ENCODE peak calls at places on chromosomes 13 and 19, in seven cellular contexts. One of them, this sample, is unnamed.

GRCh38 chr13:64158910-64159309 is 2743.3 kb upstream of the PCDH20 start:
- DNase-seq in osteoblast: no peak
- DNase-seq in esophagus muscularis mucosa: no peak
- DNase-seq in Calu3: no peak
- DNase-seq in upper lobe of left lung: no peak
- DNase-seq in HS-5: peak; percentile 6
- DNase-seq in left cardiac atrium: no peak
- DNase-seq in this sample: no peak

GRCh38 chr13:47117268-47117667 is 220.4 kb upstream of the HTR2A start:
- DNase-seq in esophagus muscularis mucosa: no peak
- DNase-seq in osteoblast: peak; percentile 59
- DNase-seq in Calu3: no peak
- DNase-seq in HS-5: peak; percentile 23
- DNase-seq in left cardiac atrium: no peak
- DNase-seq in upper lobe of left lung: no peak
- DNase-seq in this sample: no peak

GRCh38 chr19:35458821-35459391 is 10.8 kb downstream of the FFAR2 start:
- DNase-seq in osteoblast: no peak
- DNase-seq in left cardiac atrium: no peak
- DNase-seq in esophagus muscularis mucosa: no peak
- DNase-seq in upper lobe of left lung: no peak
- DNase-seq in HS-5: no peak
- DNase-seq in Calu3: peak; percentile 56
- DNase-seq in this sample: no peak

GRCh38 chr19:15014579-15014978 is 34.7 kb upstream of the CASP14 start:
- DNase-seq in left cardiac atrium: no peak
- DNase-seq in Calu3: no peak
- DNase-seq in upper lobe of left lung: no peak
- DNase-seq in esophagus muscularis mucosa: no peak
- DNase-seq in HS-5: no peak
- DNase-seq in osteoblast: no peak
- DNase-seq in this sample: no peak

GRCh38 chr13:79384022-79384610 is 21.9 kb downstream of the RBM26 start:
- DNase-seq in left cardiac atrium: no peak
- DNase-seq in osteoblast: no peak
- DNase-seq in HS-5: no peak
- DNase-seq in upper lobe of left lung: no peak
- DNase-seq in esophagus muscularis mucosa: no peak
- DNase-seq in Calu3: no peak
- DNase-seq in this sample: no peak

GRCh38 chr19:45179063-45179847 is 671 bp downstream of the BLOC1S3 start:
- DNase-seq in osteoblast: peak; percentile 91
- DNase-seq in upper lobe of left lung: peak; percentile 92
- DNase-seq in HS-5: no peak
- DNase-seq in esophagus muscularis mucosa: no peak
- DNase-seq in left cardiac atrium: peak; percentile 62
- DNase-seq in Calu3: peak; percentile 66
- DNase-seq in this sample: peak; percentile 81

GRCh38 chr13:35723820-35724219 is 247.3 kb upstream of the MAB21L1 start:
- DNase-seq in left cardiac atrium: peak; percentile 58
- DNase-seq in HS-5: peak; percentile 10
- DNase-seq in osteoblast: peak; percentile 30
- DNase-seq in esophagus muscularis mucosa: no peak
- DNase-seq in upper lobe of left lung: no peak
- DNase-seq in Calu3: no peak
- DNase-seq in this sample: no peak

GRCh38 chr19:11558881-11559828 is at the start of gene ELOF1:
- DNase-seq in upper lobe of left lung: peak; percentile 97
- DNase-seq in left cardiac atrium: peak; percentile 98
- DNase-seq in Calu3: peak; percentile 94
- DNase-seq in osteoblast: peak; percentile 99
- DNase-seq in HS-5: peak; percentile 97
- DNase-seq in esophagus muscularis mucosa: peak; percentile 98
- DNase-seq in this sample: peak; percentile 99

GRCh38 chr19:55383789-55384575 is at the start of gene TMEM238:
- DNase-seq in esophagus muscularis mucosa: no peak
- DNase-seq in HS-5: no peak
- DNase-seq in left cardiac atrium: peak; percentile 59
- DNase-seq in Calu3: peak; percentile 83
- DNase-seq in upper lobe of left lung: peak; percentile 94
- DNase-seq in osteoblast: peak; percentile 98
- DNase-seq in this sample: peak; percentile 90

GRCh38 chr13:40682449-40683240 is 16.2 kb upstream of the FOXO1 start:
- DNase-seq in esophagus muscularis mucosa: no peak
- DNase-seq in upper lobe of left lung: no peak
- DNase-seq in Calu3: no peak
- DNase-seq in osteoblast: no peak
- DNase-seq in left cardiac atrium: no peak
- DNase-seq in HS-5: no peak
- DNase-seq in this sample: no peak

GRCh38 chr13:65855276-65855675 is 1374.9 kb downstream of the PCDH9 start:
- DNase-seq in esophagus muscularis mucosa: no peak
- DNase-seq in HS-5: no peak
- DNase-seq in Calu3: no peak
- DNase-seq in left cardiac atrium: no peak
- DNase-seq in osteoblast: no peak
- DNase-seq in upper lobe of left lung: no peak
- DNase-seq in this sample: no peak

GRCh38 chr19:1685046-1685445 is 32.6 kb upstream of the TCF3 start:
- DNase-seq in HS-5: no peak
- DNase-seq in osteoblast: no peak
- DNase-seq in Calu3: no peak
- DNase-seq in esophagus muscularis mucosa: no peak
- DNase-seq in upper lobe of left lung: no peak
- DNase-seq in left cardiac atrium: no peak
- DNase-seq in this sample: no peak

GRCh38 chr13:112711528-112712265 is 21.9 kb downstream of the ATP11A start:
- DNase-seq in upper lobe of left lung: peak; percentile 73
- DNase-seq in left cardiac atrium: peak; percentile 91
- DNase-seq in osteoblast: peak; percentile 99
- DNase-seq in Calu3: peak; percentile 43
- DNase-seq in esophagus muscularis mucosa: peak; percentile 96
- DNase-seq in HS-5: peak; percentile 71
- DNase-seq in this sample: peak; percentile 86

GRCh38 chr13:39876258-39876657 is 220.8 kb downstream of the COG6 start:
- DNase-seq in upper lobe of left lung: no peak
- DNase-seq in Calu3: no peak
- DNase-seq in HS-5: peak; percentile 80
- DNase-seq in left cardiac atrium: no peak
- DNase-seq in osteoblast: peak; percentile 67
- DNase-seq in esophagus muscularis mucosa: no peak
- DNase-seq in this sample: no peak

GRCh38 chr13:110685305-110685704 is 20.6 kb downstream of the CARS2 start:
- DNase-seq in Calu3: no peak
- DNase-seq in esophagus muscularis mucosa: no peak
- DNase-seq in HS-5: no peak
- DNase-seq in left cardiac atrium: no peak
- DNase-seq in osteoblast: peak; percentile 58
- DNase-seq in upper lobe of left lung: no peak
- DNase-seq in this sample: no peak

GRCh38 chr19:19261350-19262189 is 11.5 kb downstream of the TM6SF2 start:
- DNase-seq in esophagus muscularis mucosa: no peak
- DNase-seq in Calu3: no peak
- DNase-seq in left cardiac atrium: no peak
- DNase-seq in osteoblast: peak; percentile 81
- DNase-seq in upper lobe of left lung: no peak
- DNase-seq in HS-5: no peak
- DNase-seq in this sample: no peak

GRCh38 chr19:29745253-29745652 is 30.2 kb upstream of the C19orf12 start:
- DNase-seq in HS-5: no peak
- DNase-seq in left cardiac atrium: no peak
- DNase-seq in esophagus muscularis mucosa: no peak
- DNase-seq in osteoblast: no peak
- DNase-seq in upper lobe of left lung: no peak
- DNase-seq in Calu3: peak; percentile 14
- DNase-seq in this sample: no peak

GRCh38 chr13:95343944-95344343 is 42.7 kb upstream of the ABCC4 start:
- DNase-seq in HS-5: no peak
- DNase-seq in esophagus muscularis mucosa: no peak
- DNase-seq in Calu3: no peak
- DNase-seq in upper lobe of left lung: no peak
- DNase-seq in left cardiac atrium: no peak
- DNase-seq in osteoblast: no peak
- DNase-seq in this sample: no peak

GRCh38 chr13:97257800-97258799 is 36.0 kb downstream of the MBNL2 start:
- DNase-seq in osteoblast: peak; percentile 86
- DNase-seq in HS-5: peak; percentile 55
- DNase-seq in Calu3: peak; percentile 54
- DNase-seq in left cardiac atrium: peak; percentile 75
- DNase-seq in upper lobe of left lung: no peak
- DNase-seq in esophagus muscularis mucosa: no peak
- DNase-seq in this sample: no peak

GRCh38 chr13:29196409-29197074 is 376.4 kb downstream of the MTUS2 start:
- DNase-seq in esophagus muscularis mucosa: no peak
- DNase-seq in osteoblast: no peak
- DNase-seq in HS-5: no peak
- DNase-seq in left cardiac atrium: no peak
- DNase-seq in upper lobe of left lung: no peak
- DNase-seq in Calu3: no peak
- DNase-seq in this sample: no peak

GRCh38 chr19:35710784-35711723 is 6.7 kb downstream of the ZBTB32 start:
- DNase-seq in upper lobe of left lung: no peak
- DNase-seq in left cardiac atrium: no peak
- DNase-seq in osteoblast: peak; percentile 75
- DNase-seq in Calu3: no peak
- DNase-seq in esophagus muscularis mucosa: no peak
- DNase-seq in HS-5: no peak
- DNase-seq in this sample: no peak

GRCh38 chr13:55307909-55308308 is 1832.8 kb upstream of the PRR20A start:
- DNase-seq in upper lobe of left lung: no peak
- DNase-seq in osteoblast: no peak
- DNase-seq in HS-5: no peak
- DNase-seq in esophagus muscularis mucosa: no peak
- DNase-seq in Calu3: no peak
- DNase-seq in left cardiac atrium: no peak
- DNase-seq in this sample: no peak

GRCh38 chr13:41356788-41357187 is 45.7 kb downstream of the NAA16 start:
- DNase-seq in esophagus muscularis mucosa: no peak
- DNase-seq in HS-5: no peak
- DNase-seq in Calu3: no peak
- DNase-seq in osteoblast: no peak
- DNase-seq in left cardiac atrium: no peak
- DNase-seq in upper lobe of left lung: no peak
- DNase-seq in this sample: no peak

GRCh38 chr13:114078501-114079451 is 53.6 kb downstream of the RASA3 start:
- DNase-seq in left cardiac atrium: peak; percentile 73
- DNase-seq in Calu3: no peak
- DNase-seq in HS-5: no peak
- DNase-seq in osteoblast: peak; percentile 99
- DNase-seq in upper lobe of left lung: peak; percentile 77
- DNase-seq in esophagus muscularis mucosa: no peak
- DNase-seq in this sample: peak; percentile 65

GRCh38 chr19:7672522-7672921 is 3.7 kb downstream of the RETN start:
- DNase-seq in osteoblast: peak; percentile 62
- DNase-seq in upper lobe of left lung: peak; percentile 23
- DNase-seq in HS-5: no peak
- DNase-seq in left cardiac atrium: no peak
- DNase-seq in esophagus muscularis mucosa: no peak
- DNase-seq in Calu3: no peak
- DNase-seq in this sample: no peak

GRCh38 chr13:46211116-46211515 is 612 bp upstream of the LRRC63 start:
- DNase-seq in HS-5: no peak
- DNase-seq in left cardiac atrium: no peak
- DNase-seq in esophagus muscularis mucosa: no peak
- DNase-seq in osteoblast: no peak
- DNase-seq in Calu3: no peak
- DNase-seq in upper lobe of left lung: no peak
- DNase-seq in this sample: no peak

GRCh38 chr13:113152894-113153809 is 5.3 kb upstream of the PROZ start:
- DNase-seq in esophagus muscularis mucosa: no peak
- DNase-seq in HS-5: peak; percentile 4
- DNase-seq in Calu3: peak; percentile 2
- DNase-seq in upper lobe of left lung: peak; percentile 89
- DNase-seq in left cardiac atrium: peak; percentile 63
- DNase-seq in osteoblast: peak; percentile 63
- DNase-seq in this sample: peak; percentile 74

GRCh38 chr19:49997709-49998108 is 27.5 kb downstream of the VRK3 start:
- DNase-seq in osteoblast: peak; percentile 71
- DNase-seq in left cardiac atrium: no peak
- DNase-seq in HS-5: no peak
- DNase-seq in esophagus muscularis mucosa: no peak
- DNase-seq in upper lobe of left lung: no peak
- DNase-seq in Calu3: peak; percentile 41
- DNase-seq in this sample: no peak

GRCh38 chr13:99218969-99219368 is 18.3 kb downstream of the UBAC2 start:
- DNase-seq in HS-5: no peak
- DNase-seq in osteoblast: no peak
- DNase-seq in upper lobe of left lung: no peak
- DNase-seq in Calu3: no peak
- DNase-seq in left cardiac atrium: no peak
- DNase-seq in esophagus muscularis mucosa: peak; percentile 34
- DNase-seq in this sample: no peak

GRCh38 chr13:72680353-72680752 is 47.1 kb downstream of the MZT1 start:
- DNase-seq in HS-5: no peak
- DNase-seq in upper lobe of left lung: no peak
- DNase-seq in osteoblast: no peak
- DNase-seq in Calu3: no peak
- DNase-seq in left cardiac atrium: no peak
- DNase-seq in esophagus muscularis mucosa: no peak
- DNase-seq in this sample: no peak

GRCh38 chr19:534088-534487 is 2.5 kb downstream of the CDC34 start:
- DNase-seq in esophagus muscularis mucosa: no peak
- DNase-seq in left cardiac atrium: no peak
- DNase-seq in upper lobe of left lung: peak; percentile 41
- DNase-seq in osteoblast: no peak
- DNase-seq in Calu3: no peak
- DNase-seq in HS-5: no peak
- DNase-seq in this sample: no peak

GRCh38 chr13:71055047-71055446 is 812.0 kb downstream of the DACH1 start:
- DNase-seq in left cardiac atrium: no peak
- DNase-seq in upper lobe of left lung: no peak
- DNase-seq in osteoblast: no peak
- DNase-seq in Calu3: no peak
- DNase-seq in HS-5: no peak
- DNase-seq in esophagus muscularis mucosa: no peak
- DNase-seq in this sample: no peak

GRCh38 chr19:10863107-10863700 is 8.1 kb upstream of the CARM1 start:
- DNase-seq in esophagus muscularis mucosa: no peak
- DNase-seq in HS-5: no peak
- DNase-seq in Calu3: peak; percentile 7
- DNase-seq in osteoblast: peak; percentile 89
- DNase-seq in left cardiac atrium: no peak
- DNase-seq in upper lobe of left lung: no peak
- DNase-seq in this sample: peak; percentile 81

GRCh38 chr19:4149518-4150288 is 3.7 kb upstream of the CREB3L3 start:
- DNase-seq in upper lobe of left lung: peak; percentile 48
- DNase-seq in Calu3: no peak
- DNase-seq in osteoblast: peak; percentile 47
- DNase-seq in left cardiac atrium: no peak
- DNase-seq in HS-5: no peak
- DNase-seq in esophagus muscularis mucosa: no peak
- DNase-seq in this sample: no peak

GRCh38 chr19:45819769-45820168 is 4.7 kb upstream of the RSPH6A start:
- DNase-seq in HS-5: no peak
- DNase-seq in upper lobe of left lung: peak; percentile 68
- DNase-seq in osteoblast: peak; percentile 80
- DNase-seq in Calu3: no peak
- DNase-seq in left cardiac atrium: no peak
- DNase-seq in esophagus muscularis mucosa: no peak
- DNase-seq in this sample: no peak

GRCh38 chr13:40624338-40624737 is 42.1 kb downstream of the FOXO1 start:
- DNase-seq in HS-5: peak; percentile 8
- DNase-seq in left cardiac atrium: no peak
- DNase-seq in osteoblast: no peak
- DNase-seq in Calu3: no peak
- DNase-seq in esophagus muscularis mucosa: peak; percentile 66
- DNase-seq in upper lobe of left lung: no peak
- DNase-seq in this sample: no peak

GRCh38 chr13:99436686-99437416 is 64.4 kb upstream of the TM9SF2 start:
- DNase-seq in esophagus muscularis mucosa: peak; percentile 98
- DNase-seq in Calu3: peak; percentile 59
- DNase-seq in left cardiac atrium: peak; percentile 87
- DNase-seq in osteoblast: peak; percentile 91
- DNase-seq in upper lobe of left lung: peak; percentile 92
- DNase-seq in HS-5: peak; percentile 38
- DNase-seq in this sample: peak; percentile 92

This sample was measured in upper lobe of right lung.